ENCODE peak calls at places on chromosomes 12 and 14, in nine cellular contexts. D is OCI-LY7, P is PC-3, N is MM.1S, Y is PC-9, O is GM23338, S is GM23248, W is HCT116, H is SK-N-SH. R is an unnamed sample. For H3K9me2, the result is how much of the 10 kb centered on the place peaks cover.

GRCh38 chr12:61385771-61386170 is 874.4 kb upstream of the USP15 start:
- DNase-seq in W (no peak), N (no peak), P (peak), S (peak), O (no peak), H (no peak), D (no peak), Y (no peak), R (no peak)

GRCh38 chr14:52960627-52961026 is 9.8 kb upstream of the FERMT2 start:
- DNase-seq in S (no peak), D (no peak), H (no peak), Y (no peak), N (peak), W (no peak), P (peak), O (no peak), R (no peak)

GRCh38 chr12:15852383-15852782 is 29.8 kb upstream of the STRAP start:
- DNase-seq in S (peak), D (no peak), H (no peak), W (no peak), O (no peak), P (no peak), N (no peak), Y (no peak), R (no peak)

GRCh38 chr14:47060050-47060449 is 408.5 kb upstream of the RPL10L start:
- DNase-seq in P (no peak), N (no peak), Y (no peak), W (no peak), S (no peak), D (no peak), O (no peak), H (no peak), R (no peak)

GRCh38 chr12:122067966-122068365 is 10.6 kb upstream of the MLXIP start:
- DNase-seq in P (no peak), N (peak), W (no peak), O (no peak), S (no peak), Y (no peak), D (peak), H (no peak), R (peak)

GRCh38 chr14:50011242-50011641 is 105.1 kb downstream of the VCPKMT start:
- DNase-seq in P (no peak), H (no peak), Y (no peak), O (no peak), W (no peak), S (no peak), D (no peak), N (no peak), R (no peak)

GRCh38 chr14:102971836-102972606 is 49.6 kb downstream of the AMN start:
- DNase-seq in N (no peak), O (no peak), H (no peak), S (no peak), W (no peak), Y (no peak), D (no peak), P (no peak), R (no peak)

GRCh38 chr12:111444314-111444705 is 38.6 kb downstream of the SH2B3 start:
- DNase-seq in W (no peak), O (no peak), H (no peak), P (no peak), N (peak), S (no peak), Y (no peak), D (peak), R (no peak)

GRCh38 chr12:46915082-46915481 is 89.3 kb upstream of the SLC38A4 start:
- DNase-seq in N (no peak), Y (peak), W (no peak), H (no peak), S (peak), P (peak), D (no peak), O (no peak), R (no peak)

DNA sequence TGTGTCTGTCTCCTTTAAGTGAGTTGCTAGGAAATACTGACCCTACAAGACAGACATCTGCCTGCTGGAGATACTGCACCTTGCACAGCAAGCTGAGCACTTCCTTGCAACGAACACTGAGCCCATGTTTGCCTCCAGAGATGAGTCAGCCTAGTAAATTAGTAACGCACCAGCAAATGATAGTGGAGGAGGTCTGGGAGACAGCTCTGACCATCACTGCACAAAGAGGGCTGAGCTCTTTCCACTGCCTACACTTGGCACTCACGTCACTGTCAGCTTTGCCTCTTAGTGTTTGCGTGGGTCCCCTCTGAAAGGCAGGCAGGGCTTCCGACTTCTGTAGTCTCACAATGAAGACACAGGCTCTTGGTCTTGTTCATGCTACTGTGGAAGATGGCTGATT is 109.0 kb downstream of the APAF1 start:
- DNase-seq in D (no peak), W (no peak), N (no peak), P (peak), O (no peak), H (no peak), Y (no peak), S (peak), R (no peak)
- H3K4me2 ChIP-seq in D (no peak), W (no peak), N (no peak), P (peak), O (no peak), H (no peak), Y (no peak), S (no peak), R (no peak)

GRCh38 chr14:86505808-86506207 is 975.9 kb downstream of the FLRT2 start:
- DNase-seq in H (no peak), D (no peak), S (no peak), N (no peak), O (no peak), Y (no peak), P (no peak), W (no peak), R (no peak)

GRCh38 chr14:86501611-86502010 is 971.7 kb downstream of the FLRT2 start:
- DNase-seq in W (no peak), O (no peak), Y (no peak), N (peak), H (no peak), D (peak), S (no peak), P (no peak), R (no peak)
- H3K9me2 ChIP-seq in W (under half), O (under half), Y (under half), N (under half), H (under half), D (under half), S (under half), P (under half), R (under half)

GRCh38 chr14:44775248-44775647 is 186.5 kb downstream of the KLHL28 start:
- DNase-seq in P (peak), O (no peak), H (no peak), Y (no peak), S (no peak), W (no peak), D (no peak), N (no peak), R (no peak)
- H3K27ac ChIP-seq in P (no peak), O (no peak), H (no peak), Y (no peak), S (no peak), W (no peak), D (no peak), N (no peak), R (no peak)

GRCh38 chr14:57069702-57070101 is 199.0 kb downstream of the EXOC5 start:
- DNase-seq in N (no peak), O (no peak), Y (no peak), S (no peak), W (no peak), D (no peak), P (no peak), H (no peak), R (no peak)

GRCh38 chr14:57066463-57066862 is 202.2 kb downstream of the EXOC5 start:
- DNase-seq in S (no peak), Y (no peak), N (no peak), H (no peak), P (no peak), O (no peak), W (no peak), D (no peak), R (no peak)

GRCh38 chr14:57071639-57072038 is 197.1 kb downstream of the EXOC5 start:
- DNase-seq in N (no peak), Y (no peak), O (no peak), W (no peak), P (no peak), S (no peak), D (no peak), H (no peak), R (no peak)

GRCh38 chr14:57068511-57068910 is 200.2 kb downstream of the EXOC5 start:
- DNase-seq in P (no peak), W (no peak), S (no peak), D (no peak), H (no peak), O (no peak), Y (no peak), N (no peak), R (no peak)

DNA sequence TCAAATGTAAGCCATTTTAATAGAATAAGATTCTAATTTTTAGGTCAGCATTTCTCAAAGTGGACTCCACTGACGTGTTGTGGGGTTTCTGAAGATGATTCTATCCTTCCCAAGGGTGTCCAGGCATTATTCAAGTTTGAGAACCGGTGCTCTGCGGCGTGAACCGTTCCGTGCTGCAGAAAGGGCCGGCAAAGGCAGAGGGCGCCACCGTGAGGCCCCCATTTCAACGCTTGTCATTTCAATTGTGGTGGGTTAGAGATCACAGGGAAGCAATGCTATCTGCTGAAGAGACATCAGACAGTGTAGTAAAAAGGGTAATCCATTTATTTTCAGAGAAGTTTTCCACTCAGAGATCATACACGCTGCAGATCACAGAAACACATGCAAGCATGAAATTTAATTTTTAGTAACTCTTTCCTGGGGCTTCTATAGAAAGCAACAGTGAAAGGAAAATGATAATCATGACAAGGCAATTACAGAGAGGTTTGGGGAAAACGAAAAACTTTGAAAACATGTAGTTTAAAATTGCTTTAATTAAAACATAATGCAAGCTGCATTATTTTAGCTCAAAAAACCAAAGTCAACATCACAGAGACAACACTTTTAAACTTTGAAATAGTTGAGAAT is 201.7 kb downstream of the EXOC5 start:
- DNase-seq in P (peak), Y (peak), D (peak), W (peak), N (peak), O (peak), S (peak), H (peak), R (peak)
- H3K4me2 ChIP-seq in P (no peak), Y (no peak), D (no peak), W (no peak), N (no peak), O (no peak), S (no peak), H (no peak), R (no peak)

DNA sequence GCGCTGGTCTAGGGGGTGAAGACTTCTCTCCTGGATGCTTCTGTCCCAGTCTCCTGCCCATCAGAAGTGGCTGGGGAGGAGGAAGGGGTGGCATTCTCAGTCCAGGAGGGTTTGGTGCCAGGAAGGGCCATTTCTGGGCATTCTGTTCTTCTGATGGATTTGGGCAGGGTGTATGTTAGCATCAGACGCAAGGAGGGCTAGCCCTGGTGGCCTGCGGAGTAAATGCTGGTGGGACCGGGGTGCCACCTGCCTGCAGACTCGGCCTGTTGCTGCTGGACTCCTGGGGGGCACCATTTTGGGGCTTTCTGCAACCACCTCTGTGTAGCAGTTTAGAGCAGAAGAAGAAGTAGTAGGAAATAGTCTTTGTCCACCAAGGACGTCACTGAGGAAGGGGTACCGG is 31.7 kb downstream of the AACS start:
- DNase-seq in W (no peak), H (no peak), N (no peak), D (no peak), Y (no peak), P (no peak), O (no peak), S (no peak), R (no peak)
- H3K9me2 ChIP-seq in W (under half), H (under half), N (under half), D (under half), Y (under half), P (under half), O (under half), S (under half), R (under half)

DNA sequence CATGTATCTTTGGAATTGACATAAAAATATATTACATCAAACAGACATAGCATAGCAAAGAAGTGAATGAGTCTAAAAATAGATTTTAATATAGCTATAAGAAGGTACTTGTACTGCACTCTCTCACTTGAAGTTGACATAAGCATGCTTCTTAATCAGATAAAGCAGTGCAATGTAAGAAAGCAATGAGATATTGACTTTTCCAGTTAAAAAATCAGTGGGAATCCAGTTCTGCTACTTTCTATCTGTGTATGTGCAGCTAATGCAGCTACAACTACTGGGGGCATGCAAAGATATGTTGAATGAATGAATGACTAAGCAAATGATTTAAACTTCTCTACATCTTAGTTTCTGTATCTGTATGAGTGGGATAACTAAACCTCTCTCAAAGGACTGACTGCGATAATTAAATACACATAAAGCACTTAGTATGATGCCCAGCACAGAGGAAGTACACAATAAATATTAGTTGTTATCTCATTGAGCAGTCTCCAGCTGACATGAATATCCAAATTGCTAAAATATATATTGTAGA is 10.3 kb downstream of the WASHC3 start:
- DNase-seq in W (no peak), S (no peak), P (no peak), N (no peak), O (no peak), Y (no peak), H (no peak), D (no peak), R (no peak)
- H3K27ac ChIP-seq in W (no peak), S (no peak), P (no peak), N (no peak), O (no peak), Y (no peak), H (no peak), D (no peak), R (no peak)

DNA sequence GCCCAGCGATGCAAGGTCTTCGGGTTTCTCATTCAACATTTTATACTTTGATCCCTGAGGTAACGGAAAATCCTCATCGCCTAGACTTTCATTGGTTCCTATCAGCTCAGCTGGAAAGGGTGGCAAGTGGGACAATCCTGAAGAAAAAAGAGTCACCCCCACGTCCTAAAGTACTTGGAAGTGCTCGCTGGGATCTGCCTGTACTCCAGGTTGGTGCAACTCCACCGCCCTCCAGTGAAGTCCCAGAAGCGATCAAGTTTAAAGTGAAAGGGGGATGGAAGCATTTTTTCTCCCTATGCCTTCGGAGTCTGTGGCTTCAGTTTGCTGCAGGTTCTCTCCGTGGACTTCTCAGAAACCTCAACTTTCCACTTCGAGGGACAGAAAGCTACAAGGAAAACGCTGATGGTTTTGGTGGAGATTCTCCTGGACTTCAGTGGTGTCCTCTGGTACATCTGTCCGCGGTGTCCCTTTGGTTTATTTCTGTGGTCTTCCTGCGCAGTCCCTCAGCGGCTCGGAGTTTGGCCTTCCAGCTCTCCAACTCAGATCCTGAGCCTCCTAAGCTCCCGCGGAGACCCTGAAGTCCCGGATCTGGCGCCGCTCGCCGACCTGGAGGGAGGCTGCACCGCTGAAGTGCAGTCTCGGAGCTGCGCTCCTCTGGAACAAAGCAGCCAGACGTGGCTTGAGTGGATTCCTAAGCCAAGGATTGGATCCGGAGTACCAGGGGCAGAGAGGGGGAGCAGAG is 1.7 kb upstream of the LRFN5 start:
- DNase-seq in W (no peak), N (no peak), S (peak), P (no peak), Y (peak), D (no peak), O (peak), H (no peak), R (no peak)
- H3K4me2 ChIP-seq in W (no peak), N (no peak), S (peak), P (no peak), Y (no peak), D (no peak), O (peak), H (no peak), R (no peak)

GRCh38 chr14:85154714-85155113 is 375.2 kb upstream of the FLRT2 start:
- DNase-seq in W (no peak), N (peak), S (no peak), O (no peak), Y (no peak), P (no peak), H (no peak), D (no peak), R (no peak)

GRCh38 chr14:85165091-85165490 is 364.9 kb upstream of the FLRT2 start:
- DNase-seq in D (no peak), P (peak), S (no peak), N (no peak), O (peak), W (no peak), H (no peak), Y (peak), R (no peak)

GRCh38 chr14:85156319-85156718 is 373.6 kb upstream of the FLRT2 start:
- DNase-seq in O (no peak), P (no peak), W (no peak), H (no peak), D (no peak), N (peak), Y (no peak), S (no peak), R (no peak)

GRCh38 chr14:85159726-85160125 is 370.2 kb upstream of the FLRT2 start:
- DNase-seq in O (no peak), N (no peak), Y (no peak), D (no peak), S (no peak), P (no peak), W (no peak), H (no peak), R (no peak)
- H3K9me2 ChIP-seq in O (under half), N (under half), Y (under half), D (under half), S (under half), P (under half), W (under half), H (under half), R (under half)

GRCh38 chr12:123431951-123432886 is 4.3 kb downstream of the RILPL2 start:
- DNase-seq in D (peak), P (no peak), O (no peak), H (no peak), N (no peak), Y (no peak), S (peak), W (no peak), R (no peak)

GRCh38 chr12:123421314-123421713 is 15.2 kb downstream of the RILPL2 start:
- DNase-seq in S (no peak), P (no peak), O (peak), H (no peak), W (no peak), D (no peak), N (no peak), Y (no peak), R (no peak)

GRCh38 chr12:123427036-123427769 is 9.3 kb downstream of the RILPL2 start:
- DNase-seq in Y (no peak), S (no peak), H (no peak), O (no peak), P (no peak), D (peak), N (peak), W (no peak), R (no peak)
- H3K27ac ChIP-seq in Y (no peak), S (no peak), H (no peak), O (no peak), P (no peak), D (peak), N (peak), W (no peak), R (no peak)

DNA sequence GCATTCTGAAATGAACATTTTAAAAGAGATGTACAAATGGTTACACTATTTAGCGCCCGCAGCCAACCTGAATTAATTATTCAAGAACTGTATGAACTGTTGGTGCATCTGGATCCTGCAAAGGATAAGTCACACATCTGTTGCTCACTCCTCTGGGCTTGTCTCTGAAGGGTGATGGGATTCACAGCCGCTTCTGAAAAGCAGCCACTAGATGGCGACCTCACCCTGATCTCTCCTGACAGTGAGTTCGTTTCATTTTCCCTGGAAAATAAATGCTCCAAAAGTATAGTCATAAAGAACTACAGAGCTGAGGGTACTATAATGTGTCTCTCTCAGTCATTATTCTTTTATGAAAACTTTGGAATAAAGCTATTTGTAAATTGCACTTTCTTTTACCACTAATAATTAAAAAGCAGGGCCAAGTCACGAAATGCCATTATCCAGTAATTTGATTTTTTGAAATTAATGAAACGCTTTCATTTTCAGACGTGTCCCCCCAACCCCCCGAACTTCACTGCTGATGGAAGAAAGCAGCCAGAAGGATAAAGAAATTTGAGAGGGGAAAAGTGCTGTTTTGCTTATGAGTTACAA is 789.6 kb downstream of the NRXN3 start:
- DNase-seq in Y (peak), O (peak), W (peak), S (peak), H (peak), N (peak), P (peak), D (peak), R (peak)
- H3K4me2 ChIP-seq in Y (peak), O (no peak), W (no peak), S (peak), H (peak), N (no peak), P (peak), D (peak), R (peak)